ENCODE peak calls at places on chromosomes 5 and 9, in eight cellular contexts. A is HCT116, N is fibroblast of lung, D is mammary epithelial cell, Z is astrocyte, C is GM23248, V is neural progenitor cell, Y is GM12878. E is an unnamed sample.

GRCh38 chr5:36611520-36612274 is 5.3 kb downstream of the SLC1A3 start:
- DNase-seq in A (no peak), N (peak), D (no peak), Z (no peak), C (no peak), V (no peak), Y (no peak), E (no peak)

GRCh38 chr5:17157294-17157693 is 60.1 kb upstream of the BASP1 start:
- DNase-seq in A (no peak), N (peak), D (no peak), Z (peak), C (peak), V (no peak), Y (no peak), E (no peak)

GRCh38 chr5:95959964-95960801 is 1.5 kb downstream of the ELL2 start:
- DNase-seq in A (no peak), N (peak), D (peak), Z (peak), C (peak), V (peak), Y (no peak), E (peak)

GRCh38 chr5:81778642-81779041 is 27.7 kb upstream of the SSBP2 start:
- DNase-seq in A (no peak), N (peak), D (no peak), Z (peak), C (peak), V (no peak), Y (no peak), E (peak)

GRCh38 chr9:134558124-134558805 is 83.3 kb upstream of the COL5A1 start:
- DNase-seq in A (no peak), N (no peak), D (no peak), Z (no peak), C (no peak), V (no peak), Y (no peak), E (no peak)

GRCh38 chr9:130539473-130540223 is 39.7 kb upstream of the FUBP3 start:
- DNase-seq in A (peak), N (peak), D (peak), Z (peak), C (peak), V (no peak), Y (no peak), E (no peak)

GRCh38 chr9:70438341-70438924 is 24.0 kb upstream of the KLF9 start:
- DNase-seq in A (peak), N (peak), D (peak), Z (peak), C (peak), V (no peak), Y (no peak), E (no peak)

GRCh38 chr5:36841657-36842056 is 34.9 kb upstream of the NIPBL start:
- DNase-seq in A (no peak), N (no peak), D (no peak), Z (no peak), C (no peak), V (no peak), Y (no peak), E (no peak)

GRCh38 chr9:97853844-97854695 is 1.0 kb downstream of the FOXE1 start:
- DNase-seq in A (no peak), N (peak), D (peak), Z (no peak), C (peak), V (peak), Y (no peak), E (no peak)

GRCh38 chr9:38109601-38110000 is 40.6 kb upstream of the SHB start:
- DNase-seq in A (no peak), N (no peak), D (no peak), Z (no peak), C (no peak), V (no peak), Y (no peak), E (no peak)

GRCh38 chr9:116942593-116943061 is 255.5 kb downstream of the TRIM32 start:
- DNase-seq in A (no peak), N (no peak), D (no peak), Z (no peak), C (no peak), V (no peak), Y (no peak), E (no peak)

GRCh38 chr5:127031863-127032232 is 1.5 kb upstream of the MARCHF3 start:
- DNase-seq in A (no peak), N (no peak), D (no peak), Z (no peak), C (peak), V (no peak), Y (no peak), E (no peak)

GRCh38 chr5:39200081-39200480 is 19.3 kb downstream of the FYB1 start:
- DNase-seq in A (no peak), N (no peak), D (no peak), Z (no peak), C (no peak), V (no peak), Y (no peak), E (no peak)

GRCh38 chr5:39201795-39202593 is 17.4 kb downstream of the FYB1 start:
- DNase-seq in A (no peak), N (no peak), D (no peak), Z (no peak), C (no peak), V (no peak), Y (no peak), E (no peak)

GRCh38 chr5:39202594-39203290 is 16.6 kb downstream of the FYB1 start:
- DNase-seq in A (no peak), N (no peak), D (no peak), Z (no peak), C (no peak), V (no peak), Y (no peak), E (no peak)

GRCh38 chr5:39199335-39199734 is 20.0 kb downstream of the FYB1 start:
- DNase-seq in A (no peak), N (no peak), D (no peak), Z (no peak), C (peak), V (no peak), Y (no peak), E (no peak)

DNA sequence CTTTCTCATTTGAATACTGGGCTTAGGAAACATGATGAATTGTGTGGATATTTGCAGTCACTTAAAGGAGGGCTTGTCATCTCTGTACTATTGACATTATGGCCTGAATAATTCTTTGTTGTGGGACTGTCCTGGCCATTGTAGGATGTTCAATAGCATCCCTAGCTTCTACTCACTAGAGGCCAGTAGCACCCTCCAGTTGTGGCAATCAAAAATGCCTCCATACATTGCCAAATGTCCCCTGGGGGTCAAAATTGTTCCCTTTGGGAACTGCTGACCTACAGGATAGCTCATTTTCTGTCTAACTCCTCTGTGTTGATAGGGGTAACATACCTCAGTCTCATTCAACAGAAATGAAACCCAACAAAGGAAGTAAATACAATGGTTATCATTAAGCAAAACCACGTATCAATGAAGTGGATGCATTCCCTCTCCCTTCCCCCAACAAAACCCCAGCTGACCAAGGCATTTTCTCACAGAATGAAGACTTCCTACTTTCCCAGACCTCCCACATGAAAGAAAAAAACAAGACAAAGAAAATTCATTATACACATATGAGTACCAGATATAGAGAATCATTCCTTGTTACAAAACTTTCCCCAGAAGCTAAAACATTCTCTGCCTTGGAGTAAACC is 18.1 kb downstream of the FYB1 start:
- DNase-seq in A (no peak), N (no peak), D (no peak), Z (no peak), C (no peak), V (no peak), Y (no peak), E (no peak)
- H3K9ac ChIP-seq in A (no peak), N (no peak), D (no peak), Z (no peak), C (no peak), V (no peak), Y (no peak), E (no peak)

DNA sequence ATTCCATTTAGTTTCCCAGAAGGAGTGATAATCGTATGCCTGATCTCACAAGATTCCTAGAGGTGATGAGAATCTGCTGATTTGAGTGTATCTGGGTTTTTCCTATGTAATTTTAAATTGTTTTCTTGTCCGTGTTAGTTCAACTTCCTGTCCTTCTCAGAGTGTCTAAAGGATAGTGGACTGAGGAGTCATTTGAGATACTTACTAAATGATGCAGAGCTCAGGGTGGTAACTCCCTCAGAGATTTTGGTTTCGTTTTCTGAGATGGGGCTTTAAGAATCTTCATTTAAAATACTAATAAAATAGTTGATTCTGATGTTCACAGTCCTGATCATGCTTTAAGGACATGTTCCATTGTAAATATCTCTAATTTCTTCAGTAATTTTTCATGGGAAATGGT is 30.3 kb downstream of the MELK start:
- DNase-seq in A (no peak), N (peak), D (no peak), Z (no peak), C (peak), V (no peak), Y (peak), E (no peak)
- H2AFZ ChIP-seq in A (no peak), N (peak), D (no peak), Z (peak), C (peak), V (no peak), Y (peak), E (no peak)

GRCh38 chr5:7394889-7395431 is 978 bp upstream of the ADCY2 start:
- DNase-seq in A (no peak), N (no peak), D (no peak), Z (no peak), C (no peak), V (peak), Y (no peak), E (no peak)
- TF ChIP-seq EZH2 in A (no peak), N (no peak), D (no peak), Z (peak), C (no peak), V (peak), Y (no peak), E (no peak)

DNA sequence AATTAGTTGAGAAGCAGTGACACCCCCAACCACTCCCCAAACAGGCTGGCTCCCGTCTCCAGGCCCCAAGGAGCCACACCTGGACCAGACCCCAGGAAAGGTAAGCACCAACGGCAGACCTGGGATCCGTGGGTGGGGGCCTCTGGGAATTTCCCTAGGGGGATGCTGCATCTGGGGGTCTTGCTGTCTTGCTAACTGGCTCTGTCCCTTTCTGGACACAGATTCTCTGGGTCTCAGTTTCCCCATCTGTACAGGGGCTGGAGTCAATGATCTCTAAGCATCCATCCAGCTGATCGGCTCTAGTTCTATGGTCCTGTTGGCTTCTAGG is 27.9 kb upstream of the IL17B start:
- DNase-seq in A (no peak), N (no peak), D (no peak), Z (no peak), C (no peak), V (no peak), Y (no peak), E (no peak)
- H3K9ac ChIP-seq in A (no peak), N (peak), D (no peak), Z (peak), C (peak), V (no peak), Y (no peak), E (no peak)

E was measured in MM.1S.